ENCODE peak calls at places on chromosome 9, in ten cellular contexts. One of them, this sample, is unnamed.

GRCh38 chr9:132162764-132163456 is 1.1 kb downstream of the NTNG2 start:
- DNase-seq in astrocyte: no peak
- DNase-seq in upper lobe of left lung: peak
- DNase-seq in GM23338: peak
- DNase-seq in foreskin fibroblast: no peak
- DNase-seq in astrocyte of the spinal cord: no peak
- DNase-seq in PC-3: no peak
- DNase-seq in AG04450: no peak
- DNase-seq in lower lobe of right lung: no peak
- DNase-seq in upper lobe of right lung: no peak
- DNase-seq in this sample: no peak

GRCh38 chr9:136644593-136645342 is 17.9 kb upstream of the EGFL7 start:
- DNase-seq in upper lobe of left lung: peak
- DNase-seq in astrocyte: no peak
- DNase-seq in GM23338: peak
- DNase-seq in AG04450: no peak
- DNase-seq in astrocyte of the spinal cord: no peak
- DNase-seq in upper lobe of right lung: peak
- DNase-seq in PC-3: peak
- DNase-seq in lower lobe of right lung: peak
- DNase-seq in foreskin fibroblast: peak
- DNase-seq in this sample: no peak

GRCh38 chr9:131732061-131732526 is 7.8 kb downstream of the RAPGEF1 start:
- DNase-seq in upper lobe of left lung: no peak
- DNase-seq in astrocyte: peak
- DNase-seq in foreskin fibroblast: peak
- DNase-seq in GM23338: no peak
- DNase-seq in upper lobe of right lung: no peak
- DNase-seq in lower lobe of right lung: peak
- DNase-seq in PC-3: peak
- DNase-seq in AG04450: no peak
- DNase-seq in astrocyte of the spinal cord: peak
- DNase-seq in this sample: no peak

GRCh38 chr9:35863583-35863982 is 6.6 kb downstream of the OR13J1 start:
- DNase-seq in foreskin fibroblast: no peak
- DNase-seq in upper lobe of left lung: no peak
- DNase-seq in PC-3: no peak
- DNase-seq in astrocyte: no peak
- DNase-seq in GM23338: no peak
- DNase-seq in astrocyte of the spinal cord: no peak
- DNase-seq in AG04450: no peak
- DNase-seq in lower lobe of right lung: no peak
- DNase-seq in upper lobe of right lung: no peak
- DNase-seq in this sample: no peak

GRCh38 chr9:5416962-5417361 is 20.8 kb downstream of the PLGRKT start:
- DNase-seq in upper lobe of right lung: no peak
- DNase-seq in upper lobe of left lung: no peak
- DNase-seq in astrocyte: no peak
- DNase-seq in AG04450: no peak
- DNase-seq in foreskin fibroblast: no peak
- DNase-seq in astrocyte of the spinal cord: no peak
- DNase-seq in PC-3: no peak
- DNase-seq in lower lobe of right lung: no peak
- DNase-seq in GM23338: peak
- DNase-seq in this sample: no peak

GRCh38 chr9:134407123-134407779 is 81.0 kb downstream of the RXRA start:
- DNase-seq in lower lobe of right lung: peak
- DNase-seq in foreskin fibroblast: peak
- DNase-seq in PC-3: peak
- DNase-seq in upper lobe of left lung: peak
- DNase-seq in AG04450: peak
- DNase-seq in upper lobe of right lung: peak
- DNase-seq in astrocyte: peak
- DNase-seq in GM23338: peak
- DNase-seq in astrocyte of the spinal cord: peak
- DNase-seq in this sample: peak

GRCh38 chr9:6305954-6306563 is 22.1 kb upstream of the TPD52L3 start:
- DNase-seq in upper lobe of left lung: no peak
- DNase-seq in astrocyte of the spinal cord: peak
- DNase-seq in upper lobe of right lung: no peak
- DNase-seq in GM23338: peak
- DNase-seq in lower lobe of right lung: no peak
- DNase-seq in foreskin fibroblast: peak
- DNase-seq in PC-3: peak
- DNase-seq in AG04450: peak
- DNase-seq in astrocyte: peak
- DNase-seq in this sample: peak

GRCh38 chr9:82601272-82601835 is 461.6 kb downstream of the RASEF start:
- DNase-seq in foreskin fibroblast: peak
- DNase-seq in upper lobe of right lung: no peak
- DNase-seq in lower lobe of right lung: no peak
- DNase-seq in AG04450: no peak
- DNase-seq in GM23338: no peak
- DNase-seq in PC-3: no peak
- DNase-seq in astrocyte: peak
- DNase-seq in upper lobe of left lung: no peak
- DNase-seq in astrocyte of the spinal cord: peak
- DNase-seq in this sample: no peak

GRCh38 chr9:103867886-103868285 is 226.2 kb upstream of the SMC2 start:
- DNase-seq in foreskin fibroblast: no peak
- DNase-seq in GM23338: no peak
- DNase-seq in AG04450: no peak
- DNase-seq in lower lobe of right lung: no peak
- DNase-seq in upper lobe of left lung: no peak
- DNase-seq in astrocyte: no peak
- DNase-seq in astrocyte of the spinal cord: peak
- DNase-seq in PC-3: no peak
- DNase-seq in upper lobe of right lung: no peak
- DNase-seq in this sample: no peak

GRCh38 chr9:128972956-128973355 is 25.5 kb downstream of the NUP188 start:
- DNase-seq in upper lobe of left lung: no peak
- DNase-seq in PC-3: peak
- DNase-seq in astrocyte: peak
- DNase-seq in foreskin fibroblast: peak
- DNase-seq in AG04450: peak
- DNase-seq in astrocyte of the spinal cord: peak
- DNase-seq in GM23338: no peak
- DNase-seq in lower lobe of right lung: no peak
- DNase-seq in upper lobe of right lung: no peak
- DNase-seq in this sample: no peak

GRCh38 chr9:71036501-71036900 is 84.9 kb downstream of the TRPM3 start:
- DNase-seq in upper lobe of left lung: no peak
- DNase-seq in astrocyte of the spinal cord: peak
- DNase-seq in lower lobe of right lung: no peak
- DNase-seq in PC-3: no peak
- DNase-seq in GM23338: no peak
- DNase-seq in upper lobe of right lung: no peak
- DNase-seq in astrocyte: peak
- DNase-seq in AG04450: no peak
- DNase-seq in foreskin fibroblast: peak
- DNase-seq in this sample: no peak

GRCh38 chr9:34991833-34992375 is 2.4 kb downstream of the DNAJB5 start:
- DNase-seq in astrocyte: peak
- DNase-seq in astrocyte of the spinal cord: peak
- DNase-seq in upper lobe of left lung: peak
- DNase-seq in GM23338: peak
- DNase-seq in lower lobe of right lung: no peak
- DNase-seq in foreskin fibroblast: no peak
- DNase-seq in AG04450: no peak
- DNase-seq in PC-3: peak
- DNase-seq in upper lobe of right lung: peak
- DNase-seq in this sample: no peak

GRCh38 chr9:96168882-96169281 is 133.1 kb downstream of the HSD17B3 start:
- DNase-seq in PC-3: no peak
- DNase-seq in upper lobe of right lung: no peak
- DNase-seq in astrocyte of the spinal cord: no peak
- DNase-seq in upper lobe of left lung: peak
- DNase-seq in astrocyte: no peak
- DNase-seq in AG04450: no peak
- DNase-seq in lower lobe of right lung: no peak
- DNase-seq in GM23338: no peak
- DNase-seq in foreskin fibroblast: no peak
- DNase-seq in this sample: no peak

GRCh38 chr9:122228906-122229837 is at the start of gene LHX6:
- DNase-seq in GM23338: peak
- DNase-seq in upper lobe of right lung: no peak
- DNase-seq in upper lobe of left lung: no peak
- DNase-seq in astrocyte of the spinal cord: peak
- DNase-seq in AG04450: no peak
- DNase-seq in PC-3: peak
- DNase-seq in foreskin fibroblast: peak
- DNase-seq in lower lobe of right lung: no peak
- DNase-seq in astrocyte: peak
- DNase-seq in this sample: no peak

GRCh38 chr9:121105531-121105930 is 30.8 kb downstream of the CNTRL start:
- DNase-seq in GM23338: no peak
- DNase-seq in upper lobe of left lung: no peak
- DNase-seq in PC-3: no peak
- DNase-seq in astrocyte: no peak
- DNase-seq in astrocyte of the spinal cord: no peak
- DNase-seq in foreskin fibroblast: no peak
- DNase-seq in lower lobe of right lung: no peak
- DNase-seq in upper lobe of right lung: no peak
- DNase-seq in AG04450: no peak
- DNase-seq in this sample: no peak
- TF ChIP-seq CTCF in GM23338: no peak
- TF ChIP-seq CTCF in upper lobe of left lung: no peak
- TF ChIP-seq CTCF in PC-3: no peak
- TF ChIP-seq CTCF in astrocyte: no peak
- TF ChIP-seq CTCF in astrocyte of the spinal cord: no peak
- TF ChIP-seq CTCF in foreskin fibroblast: no peak
- TF ChIP-seq CTCF in lower lobe of right lung: no peak
- TF ChIP-seq CTCF in upper lobe of right lung: no peak
- TF ChIP-seq CTCF in AG04450: no peak
- TF ChIP-seq CTCF in this sample: no peak

DNA sequence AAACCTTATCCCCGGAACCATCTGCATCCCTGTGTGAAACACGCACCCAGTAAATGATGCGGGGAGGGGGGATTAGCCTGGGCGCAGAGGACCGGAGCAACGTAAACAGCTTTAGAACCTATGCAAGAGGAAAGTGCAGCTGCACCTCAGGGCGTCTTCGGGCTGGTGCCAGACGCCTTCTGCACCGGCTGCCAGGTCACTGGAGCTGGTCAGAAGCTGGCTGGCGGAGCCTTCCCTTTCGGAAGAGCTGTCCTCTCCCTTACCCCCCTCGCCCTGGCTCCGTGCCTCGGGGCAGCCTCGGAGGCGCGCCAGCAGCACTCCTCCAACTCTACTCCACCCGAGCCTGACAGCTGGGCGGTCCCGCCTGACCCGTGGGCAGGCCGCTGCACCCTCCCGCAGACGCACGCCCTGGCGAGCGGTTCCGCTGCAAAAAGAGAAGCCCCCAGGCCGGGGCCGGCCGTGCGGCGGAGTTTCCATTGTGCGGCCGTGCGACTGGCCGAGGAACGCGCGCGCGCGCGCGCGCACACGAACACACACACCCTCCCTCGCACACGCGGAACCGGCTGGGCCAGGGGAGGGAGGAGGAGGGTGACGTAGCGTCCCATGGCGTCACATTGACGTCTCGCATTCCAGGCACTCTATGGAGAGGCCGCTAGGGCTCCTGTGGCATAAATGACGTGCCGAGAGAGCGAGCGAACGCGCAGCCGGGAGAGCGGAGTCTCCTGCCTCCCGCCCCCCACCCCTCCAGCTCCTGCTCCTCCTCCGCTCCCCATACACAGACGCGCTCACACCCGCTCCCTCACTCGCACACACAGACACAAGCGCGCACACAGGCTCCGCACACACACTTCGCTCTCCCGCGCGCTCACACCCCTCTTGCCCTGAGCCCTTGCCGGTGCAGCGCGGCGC is at the start of gene NR4A3:
- DNase-seq in PC-3: peak
- DNase-seq in astrocyte of the spinal cord: peak
- DNase-seq in AG04450: peak
- DNase-seq in upper lobe of left lung: peak
- DNase-seq in foreskin fibroblast: peak
- DNase-seq in GM23338: peak
- DNase-seq in astrocyte: peak
- DNase-seq in lower lobe of right lung: peak
- DNase-seq in upper lobe of right lung: peak
- DNase-seq in this sample: peak
- H3K4me3 ChIP-seq in PC-3: peak
- H3K4me3 ChIP-seq in astrocyte of the spinal cord: peak
- H3K4me3 ChIP-seq in AG04450: peak
- H3K4me3 ChIP-seq in upper lobe of left lung: peak
- H3K4me3 ChIP-seq in foreskin fibroblast: peak
- H3K4me3 ChIP-seq in GM23338: peak
- H3K4me3 ChIP-seq in astrocyte: peak
- H3K4me3 ChIP-seq in lower lobe of right lung: peak
- H3K4me3 ChIP-seq in upper lobe of right lung: peak
- H3K4me3 ChIP-seq in this sample: peak

DNA sequence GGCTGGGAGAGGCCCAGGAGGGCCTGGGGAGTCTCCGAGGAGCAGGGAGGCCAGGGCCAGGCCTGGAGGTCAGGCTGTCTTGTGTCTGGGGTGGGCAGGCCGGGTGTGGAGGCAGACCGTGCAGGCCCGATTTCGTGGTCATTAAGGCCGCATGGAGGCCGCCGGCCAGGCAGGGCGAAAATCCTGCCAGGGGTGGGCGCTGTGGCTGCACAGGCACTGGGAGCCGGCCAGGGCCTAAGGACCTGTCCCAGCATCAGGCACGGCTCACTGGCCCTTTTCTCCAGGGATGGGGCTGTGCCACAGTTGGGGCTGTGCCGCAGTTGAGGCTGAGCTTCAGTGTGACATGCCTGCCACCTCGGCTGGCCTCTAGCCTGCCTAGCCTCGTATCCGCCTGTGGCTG is 35.9 kb downstream of the ASS1 start:
- DNase-seq in foreskin fibroblast: no peak
- DNase-seq in GM23338: peak
- DNase-seq in lower lobe of right lung: no peak
- DNase-seq in upper lobe of right lung: no peak
- DNase-seq in astrocyte of the spinal cord: no peak
- DNase-seq in PC-3: no peak
- DNase-seq in AG04450: no peak
- DNase-seq in astrocyte: no peak
- DNase-seq in upper lobe of left lung: peak
- DNase-seq in this sample: no peak
- TF ChIP-seq CTCF in foreskin fibroblast: no peak
- TF ChIP-seq CTCF in GM23338: peak
- TF ChIP-seq CTCF in lower lobe of right lung: no peak
- TF ChIP-seq CTCF in upper lobe of right lung: no peak
- TF ChIP-seq CTCF in astrocyte of the spinal cord: peak
- TF ChIP-seq CTCF in PC-3: peak
- TF ChIP-seq CTCF in AG04450: peak
- TF ChIP-seq CTCF in astrocyte: no peak
- TF ChIP-seq CTCF in upper lobe of left lung: no peak
- TF ChIP-seq CTCF in this sample: no peak

DNA sequence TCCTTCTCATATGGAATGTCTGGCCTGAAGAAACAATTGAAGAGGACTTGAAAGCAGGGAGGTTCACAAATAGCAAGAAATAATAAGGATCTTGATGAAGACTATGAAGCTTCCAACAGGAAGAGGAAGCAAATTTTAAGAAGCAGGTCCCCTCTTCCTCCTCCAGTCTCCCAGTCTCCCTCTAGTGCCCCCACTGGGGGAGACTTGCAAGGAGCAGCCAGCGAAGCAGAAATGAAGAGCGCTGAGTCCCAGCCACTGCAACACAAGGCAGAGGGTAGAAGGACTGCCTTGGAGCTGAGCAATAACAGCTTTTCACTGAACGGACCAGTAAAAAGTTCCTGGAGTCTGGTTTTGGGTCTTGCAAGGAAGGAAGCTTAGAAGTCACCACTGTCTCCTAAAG is 32.6 kb upstream of the ACO1 start:
- DNase-seq in GM23338: peak
- DNase-seq in PC-3: peak
- DNase-seq in upper lobe of left lung: no peak
- DNase-seq in astrocyte of the spinal cord: no peak
- DNase-seq in AG04450: no peak
- DNase-seq in astrocyte: no peak
- DNase-seq in upper lobe of right lung: no peak
- DNase-seq in foreskin fibroblast: no peak
- DNase-seq in lower lobe of right lung: no peak
- DNase-seq in this sample: no peak
- H3K4me3 ChIP-seq in GM23338: no peak
- H3K4me3 ChIP-seq in PC-3: no peak
- H3K4me3 ChIP-seq in upper lobe of left lung: no peak
- H3K4me3 ChIP-seq in astrocyte of the spinal cord: no peak
- H3K4me3 ChIP-seq in AG04450: no peak
- H3K4me3 ChIP-seq in astrocyte: no peak
- H3K4me3 ChIP-seq in upper lobe of right lung: no peak
- H3K4me3 ChIP-seq in foreskin fibroblast: no peak
- H3K4me3 ChIP-seq in lower lobe of right lung: no peak
- H3K4me3 ChIP-seq in this sample: no peak

This sample was measured in GM12864.